ENCODE peak calls at places on chromosomes 13 and 19, in four cellular contexts. Q is H1, M is IMR-90, I is H9. K is an unnamed sample.

GRCh38 chr19:24073807-24074206 is 13.2 kb upstream of the ZNF254 start:
- DNase-seq in I (no peak), M (no peak), Q (no peak), K (no peak)

GRCh38 chr19:46134527-46134926 is 10.0 kb upstream of the IGFL3 start:
- DNase-seq in M (peak; percentile 65), I (no peak), Q (no peak), K (no peak)

GRCh38 chr19:55670280-55671053 is 4.6 kb upstream of the EPN1 start:
- DNase-seq in Q (no peak), I (peak; percentile 72), M (peak; percentile 20), K (no peak)

GRCh38 chr13:81142306-81142999 is 801.5 kb upstream of the SPRY2 start:
- DNase-seq in I (no peak), M (no peak), Q (no peak), K (peak; percentile 40)

GRCh38 chr19:47111081-47111589 is 2.4 kb downstream of the ZC3H4 start:
- DNase-seq in Q (no peak), I (no peak), M (no peak), K (no peak)

GRCh38 chr19:16416996-16417395 is 54.8 kb downstream of the EPS15L1 start:
- DNase-seq in I (no peak), M (no peak), Q (no peak), K (no peak)

GRCh38 chr13:110564472-110564985 is 3.0 kb upstream of the RAB20 start:
- DNase-seq in Q (no peak), I (no peak), M (no peak), K (no peak)

GRCh38 chr13:40600145-40600751 is 66.2 kb downstream of the FOXO1 start:
- DNase-seq in I (no peak), M (no peak), Q (no peak), K (no peak)

GRCh38 chr19:35299523-35300339 is 7.8 kb downstream of the MAG start:
- DNase-seq in Q (peak; percentile 78), M (no peak), I (peak; percentile 76), K (peak; percentile 43)

GRCh38 chr19:7874080-7874856 is at the start of gene PRR36:
- DNase-seq in M (no peak), Q (peak; percentile 93), I (peak; percentile 94), K (peak; percentile 71)

GRCh38 chr13:70253411-70253810 is 145.2 kb upstream of the KLHL1 start:
- DNase-seq in M (no peak), I (no peak), Q (no peak), K (no peak)

GRCh38 chr13:20968745-20969144 is 66.2 kb upstream of the XPO4 start:
- DNase-seq in M (no peak), I (no peak), Q (no peak), K (no peak)

GRCh38 chr19:55585658-55586339 is 5.2 kb upstream of the ZNF579 start:
- DNase-seq in M (peak; percentile 63), Q (peak; percentile 92), I (peak; percentile 90), K (peak; percentile 63)

GRCh38 chr13:112450567-112451240 is 74.5 kb downstream of the SPACA7 start:
- DNase-seq in I (no peak), M (no peak), Q (peak; percentile 27), K (no peak)

GRCh38 chr13:112453207-112453829 is 77.2 kb downstream of the SPACA7 start:
- DNase-seq in I (peak; percentile 24), Q (peak; percentile 42), M (no peak), K (no peak)

GRCh38 chr13:112453874-112454647 is 77.9 kb downstream of the SPACA7 start:
- DNase-seq in Q (peak; percentile 35), I (peak; percentile 25), M (no peak), K (no peak)

GRCh38 chr13:112451512-112452379 is 75.6 kb downstream of the SPACA7 start:
- DNase-seq in I (peak; percentile 20), Q (peak; percentile 39), M (no peak), K (no peak)

GRCh38 chr13:112452380-112453206 is 76.4 kb downstream of the SPACA7 start:
- DNase-seq in I (peak; percentile 20), Q (peak; percentile 45), M (no peak), K (no peak)
- H2AK5ac ChIP-seq in I (no peak overlapping the region), Q (no peak overlapping the region), M (no peak overlapping the region), K (no peak overlapping the region)

DNA sequence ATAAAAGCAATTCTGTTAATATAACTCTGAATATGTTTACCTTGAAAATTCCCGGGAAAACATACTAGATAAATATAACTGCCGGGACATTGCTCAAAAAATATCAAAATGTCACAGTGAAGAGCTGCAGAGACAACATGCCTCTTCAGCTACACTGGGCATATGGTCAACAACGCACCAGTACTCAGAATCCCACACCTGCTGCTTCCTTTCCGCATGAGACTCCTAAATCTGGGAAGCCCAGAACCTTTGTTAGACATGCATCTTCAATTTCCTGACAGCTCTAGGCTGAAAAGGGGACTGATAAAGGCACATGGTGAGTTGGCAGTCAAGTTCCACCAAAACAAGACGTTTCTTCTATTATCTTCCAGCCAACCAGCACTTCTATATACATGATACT is 53.7 kb downstream of the USP12 start:
- DNase-seq in M (no peak), Q (no peak), I (no peak), K (no peak)
- H4K5ac ChIP-seq in M (no peak overlapping the region), Q (no peak overlapping the region), I (no peak overlapping the region), K (no peak overlapping the region)

GRCh38 chr13:26480246-26480855 is 77.1 kb upstream of the WASF3 start:
- DNase-seq in M (peak; percentile 55), Q (no peak), I (no peak), K (no peak)
- H2BK120ac ChIP-seq in M (peak overlapping the region; percentile 86), Q (no peak overlapping the region), I (no peak overlapping the region), K (no peak overlapping the region)

GRCh38 chr19:48611872-48612271 is 3.0 kb downstream of the FAM83E start:
- DNase-seq in Q (no peak), M (no peak), I (no peak), K (no peak)

GRCh38 chr19:48607359-48607755 is 815 bp downstream of the SPACA4 start:
- DNase-seq in M (no peak), I (no peak), Q (no peak), K (no peak)

GRCh38 chr19:48608798-48609263 is 2.3 kb downstream of the SPACA4 start:
- DNase-seq in I (peak; percentile 81), M (no peak), Q (peak; percentile 76), K (peak; percentile 68)

GRCh38 chr19:48606463-48607358 is at the start of gene SPACA4:
- DNase-seq in M (no peak), I (peak; percentile 23), Q (no peak), K (no peak)

DNA sequence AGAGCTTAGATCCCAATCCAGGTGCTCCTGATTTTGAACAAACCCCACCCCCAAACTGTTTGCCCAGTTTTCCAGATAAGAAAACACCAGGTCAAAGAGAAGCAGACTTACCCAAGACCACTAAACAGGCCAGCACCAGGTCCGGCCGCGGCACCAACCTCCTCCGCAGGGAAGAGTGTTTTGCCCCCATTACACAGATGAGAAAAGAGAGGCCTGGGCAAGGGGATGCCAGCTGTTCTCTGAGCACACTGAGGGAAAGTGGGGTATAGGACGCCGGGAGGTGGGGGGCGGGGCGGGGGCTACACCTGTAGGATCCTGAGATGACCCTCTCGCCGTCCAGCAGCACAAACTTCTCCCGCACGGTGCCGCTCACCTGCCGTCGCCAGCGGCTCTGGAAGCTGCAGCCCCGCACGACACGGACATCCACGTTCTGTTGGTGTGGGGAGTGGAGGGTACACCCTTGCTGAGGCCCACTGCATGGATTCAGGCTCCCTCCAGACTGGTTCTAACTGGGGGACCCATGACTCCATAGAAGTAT is 3.1 kb downstream of the SPACA4 start:
- DNase-seq in Q (no peak), I (peak; percentile 26), M (no peak), K (no peak)
- H2AK5ac ChIP-seq in Q (no peak overlapping the region), I (no peak overlapping the region), M (no peak overlapping the region), K (no peak overlapping the region)

GRCh38 chr19:44904426-44904994 is 1.1 kb upstream of the APOE start:
- DNase-seq in Q (peak; percentile 81), M (no peak), I (peak; percentile 68), K (peak; percentile 61)

GRCh38 chr19:44905437-44906160 is at the start of gene APOE:
- DNase-seq in I (peak; percentile 91), M (no peak), Q (peak; percentile 86), K (peak; percentile 92)

GRCh38 chr19:44903602-44904425 is 1.8 kb upstream of the APOE start:
- DNase-seq in M (peak; percentile 49), Q (peak; percentile 98), I (peak; percentile 84), K (peak; percentile 74)

GRCh38 chr19:44900328-44901244 is 5.0 kb upstream of the APOE start:
- DNase-seq in Q (no peak), I (no peak), M (no peak), K (no peak)

DNA sequence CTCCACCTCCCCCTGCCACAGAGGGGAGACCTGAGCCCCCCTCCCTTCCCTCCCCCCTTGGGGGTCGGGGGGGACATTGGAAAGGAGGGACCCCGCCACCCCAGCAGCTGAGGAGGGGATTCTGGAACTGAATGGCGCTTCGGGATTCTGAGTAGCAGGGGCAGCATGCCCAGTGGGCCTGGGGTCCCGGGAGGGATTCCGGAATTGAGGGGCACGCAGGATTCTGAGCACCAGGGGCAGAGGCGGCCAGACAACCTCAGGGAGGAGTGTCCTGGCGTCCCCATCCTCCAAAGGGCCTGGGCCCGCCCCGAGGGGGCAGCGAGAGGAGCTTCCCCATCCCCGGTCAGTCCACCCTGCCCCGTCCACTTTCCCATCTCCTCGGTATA is 2.4 kb upstream of the APOE start:
- DNase-seq in I (no peak), Q (no peak), M (no peak), K (no peak)
- H4K5ac ChIP-seq in I (no peak overlapping the region), Q (no peak overlapping the region), M (no peak overlapping the region), K (no peak overlapping the region)

DNA sequence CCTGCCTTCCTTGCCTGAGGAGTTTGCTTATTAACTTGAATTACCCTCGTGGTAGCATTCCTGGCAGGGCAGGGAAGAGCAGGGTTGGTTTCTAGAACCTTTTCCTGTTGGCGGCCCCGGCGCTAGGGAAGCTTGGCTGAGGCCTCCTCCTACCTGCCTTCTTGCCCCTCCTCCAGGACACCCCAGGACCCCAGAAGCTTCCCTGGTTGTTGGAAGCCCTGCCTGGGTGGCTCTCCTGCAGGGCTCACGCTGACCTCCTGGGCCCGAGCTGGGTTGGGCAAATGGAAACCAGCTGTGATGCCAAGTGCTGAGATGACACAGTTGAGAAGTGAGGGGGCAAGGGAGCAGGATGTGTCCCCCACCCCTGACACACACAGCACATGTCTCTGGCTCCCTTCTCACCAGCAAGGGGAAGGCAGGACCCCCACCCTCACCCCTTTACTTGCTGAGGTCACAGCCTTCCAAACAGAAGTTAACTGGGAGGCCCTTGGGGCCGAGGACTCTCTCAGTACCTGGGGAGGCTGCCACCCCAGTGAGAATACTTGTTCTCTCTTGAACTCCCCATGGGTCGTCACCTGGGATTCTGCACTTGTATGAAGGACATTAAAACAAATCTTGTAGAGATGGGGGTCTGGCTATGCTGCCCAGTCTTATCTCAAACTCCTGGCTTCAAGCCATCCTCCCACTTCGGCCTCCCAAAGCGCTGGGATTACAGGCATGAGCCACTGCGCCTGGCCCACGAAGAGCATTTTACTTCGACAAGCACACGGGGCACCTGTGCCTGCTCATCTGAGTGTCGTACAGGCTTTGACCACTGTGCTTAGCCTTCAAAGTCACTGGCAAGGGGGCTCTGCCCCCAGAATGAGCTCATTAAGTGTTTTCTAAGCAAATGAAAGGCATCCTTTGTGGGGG is 10.5 kb downstream of the CEBPA start:
- DNase-seq in I (no peak), Q (no peak), M (no peak), K (no peak)
- H2BK120ac ChIP-seq in I (no peak overlapping the region), Q (no peak overlapping the region), M (no peak overlapping the region), K (no peak overlapping the region)

GRCh38 chr19:10107817-10108367 is 1.7 kb downstream of the PPAN start:
- DNase-seq in Q (no peak), M (no peak), I (no peak), K (no peak)
- H2AK5ac ChIP-seq in Q (no peak overlapping the region), M (no peak overlapping the region), I (no peak overlapping the region), K (no peak overlapping the region)

K was measured in mesendoderm.